ENCODE peak calls at places on chromosomes 2 and 18, in eight cellular contexts. I, T, Z, C, U, W, B and G are unnamed samples.

GRCh38 chr2:182482511-182482910 is 55.7 kb upstream of the PDE1A start:
- DNase-seq in U (no peak), T (no peak), B (no peak), I (no peak), Z (no peak), C (no peak), W (no peak), G (no peak)

GRCh38 chr2:110149330-110150220 is 34.0 kb upstream of the MALL start:
- DNase-seq in W (no peak), I (no peak), U (peak), T (peak), B (no peak), Z (no peak), C (no peak), G (no peak)

GRCh38 chr2:62501794-62502500 is 4.0 kb downstream of the TMEM17 start:
- DNase-seq in C (no peak), Z (no peak), B (no peak), I (no peak), U (no peak), W (no peak), T (no peak), G (no peak)

GRCh38 chr2:220855296-220855695 is 716.8 kb downstream of the EPHA4 start:
- DNase-seq in W (no peak), C (no peak), Z (no peak), U (no peak), B (no peak), T (no peak), I (no peak), G (no peak)

GRCh38 chr2:9069496-9069991 is 66.1 kb upstream of the MBOAT2 start:
- DNase-seq in Z (no peak), W (no peak), B (no peak), C (no peak), T (no peak), U (no peak), I (no peak), G (no peak)

GRCh38 chr2:190188289-190188688 is 125.8 kb upstream of the MSTN start:
- DNase-seq in W (no peak), B (no peak), C (no peak), Z (no peak), I (no peak), T (no peak), U (no peak), G (no peak)

GRCh38 chr2:52416340-52416739 is 1351.3 kb upstream of the CHAC2 start:
- DNase-seq in W (no peak), Z (no peak), I (no peak), C (no peak), U (no peak), B (no peak), T (peak), G (no peak)

GRCh38 chr18:8139127-8139591 is 470.1 kb upstream of the RAB12 start:
- DNase-seq in U (no peak), T (no peak), I (peak), B (no peak), C (no peak), Z (no peak), W (no peak), G (no peak)

GRCh38 chr2:16860627-16861026 is 195.0 kb upstream of the CYRIA start:
- DNase-seq in W (no peak), T (no peak), B (no peak), U (no peak), I (no peak), Z (no peak), C (no peak), G (no peak)

GRCh38 chr2:72887032-72887835 is at the start of gene SPR:
- DNase-seq in T (peak), B (peak), C (peak), U (peak), Z (peak), I (peak), W (peak), G (peak)

GRCh38 chr2:187302619-187303018 is 145.4 kb downstream of the CALCRL start:
- DNase-seq in U (no peak), W (no peak), I (no peak), C (no peak), Z (peak), T (no peak), B (no peak), G (no peak)

GRCh38 chr2:64644240-64645013 is 9.3 kb downstream of the SERTAD2 start:
- DNase-seq in W (peak), I (peak), Z (peak), U (peak), B (peak), T (peak), C (peak), G (peak)

GRCh38 chr2:64645014-64645418 is 8.7 kb downstream of the SERTAD2 start:
- DNase-seq in I (peak), U (peak), Z (peak), B (peak), C (peak), W (peak), T (no peak), G (no peak)

GRCh38 chr2:64646007-64646880 is 7.5 kb downstream of the SERTAD2 start:
- DNase-seq in W (peak), U (peak), B (peak), C (peak), Z (peak), I (peak), T (peak), G (peak)

GRCh38 chr2:64641585-64641984 is 12.1 kb downstream of the SERTAD2 start:
- DNase-seq in W (no peak), T (no peak), B (no peak), Z (no peak), U (no peak), C (no peak), I (no peak), G (peak)

GRCh38 chr2:64643838-64644219 is 9.9 kb downstream of the SERTAD2 start:
- DNase-seq in W (no peak), T (no peak), I (no peak), Z (no peak), U (no peak), B (no peak), C (no peak), G (peak)
- H3K4me3 ChIP-seq in W (peak), T (peak), I (peak), Z (no peak), U (peak), B (no peak), C (peak), G (no peak)

GRCh38 chr2:126642031-126642430 is 13.9 kb upstream of the GYPC start:
- DNase-seq in C (no peak), B (no peak), T (no peak), Z (no peak), W (no peak), I (no peak), U (no peak), G (peak)

GRCh38 chr2:126637393-126637792 is 18.6 kb upstream of the GYPC start:
- DNase-seq in T (no peak), I (no peak), B (no peak), U (no peak), C (no peak), W (no peak), Z (no peak), G (no peak)

GRCh38 chr2:126635281-126635680 is 20.7 kb upstream of the GYPC start:
- DNase-seq in B (no peak), T (no peak), U (no peak), Z (no peak), W (no peak), C (no peak), I (no peak), G (no peak)

GRCh38 chr2:126639276-126639675 is 16.7 kb upstream of the GYPC start:
- DNase-seq in W (no peak), Z (no peak), U (no peak), T (no peak), I (no peak), C (no peak), B (no peak), G (no peak)

GRCh38 chr2:126638781-126639180 is 17.2 kb upstream of the GYPC start:
- DNase-seq in U (no peak), T (no peak), C (no peak), B (no peak), W (no peak), Z (no peak), I (no peak), G (no peak)
- TF ChIP-seq CTCF in U (no peak), T (no peak), C (no peak), B (no peak), W (no peak), Z (no peak), I (no peak), G (no peak)

DNA sequence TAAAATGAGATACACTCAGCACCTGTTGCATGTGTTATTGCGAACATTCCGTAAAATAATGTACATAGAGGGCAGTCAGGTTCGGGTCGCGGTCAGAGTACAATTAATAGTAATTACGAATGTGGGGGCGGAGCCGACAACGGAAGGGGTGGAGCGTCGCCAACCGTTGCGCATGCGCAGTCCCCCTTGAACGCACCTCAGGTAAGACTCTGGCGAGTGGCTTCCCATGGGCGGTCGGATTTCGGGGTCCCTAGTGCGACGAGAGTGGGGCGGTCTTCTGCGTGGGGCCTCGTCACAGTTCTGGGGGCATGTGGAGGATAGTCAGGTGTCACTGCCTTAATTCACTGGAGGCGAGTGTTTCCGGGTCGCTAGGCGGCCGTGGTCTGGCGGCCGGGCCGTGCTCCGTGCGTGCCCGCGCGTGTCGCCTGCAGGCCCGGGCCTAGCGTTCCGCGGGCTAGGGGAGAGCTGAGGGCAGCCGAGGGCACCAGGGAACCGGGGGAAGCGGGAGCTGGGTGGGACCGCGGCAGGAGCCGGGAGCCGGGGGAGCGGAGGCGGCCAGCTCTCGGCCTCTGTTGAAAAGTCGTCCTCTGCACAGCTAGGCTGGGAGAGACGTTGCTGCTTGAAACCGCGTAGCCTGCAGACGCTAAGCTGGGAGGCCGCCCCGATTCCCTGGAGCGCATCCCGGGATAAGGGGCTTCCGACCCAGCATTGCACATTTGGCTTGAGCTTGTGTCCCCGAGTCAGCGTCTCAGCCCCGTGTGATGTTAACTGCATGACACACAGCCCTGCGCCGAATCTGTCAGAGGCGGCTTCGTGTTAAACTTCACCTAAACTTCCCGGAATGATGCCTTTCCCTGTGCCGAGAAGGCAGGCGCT is at the start of gene CEBPZOS:
- DNase-seq in U (peak), T (peak), I (peak), C (peak), B (peak), Z (peak), W (peak), G (peak)
- TF ChIP-seq POLR2A in U (peak), T (peak), I (peak), C (peak), B (peak), Z (peak), W (peak), G (no peak)

DNA sequence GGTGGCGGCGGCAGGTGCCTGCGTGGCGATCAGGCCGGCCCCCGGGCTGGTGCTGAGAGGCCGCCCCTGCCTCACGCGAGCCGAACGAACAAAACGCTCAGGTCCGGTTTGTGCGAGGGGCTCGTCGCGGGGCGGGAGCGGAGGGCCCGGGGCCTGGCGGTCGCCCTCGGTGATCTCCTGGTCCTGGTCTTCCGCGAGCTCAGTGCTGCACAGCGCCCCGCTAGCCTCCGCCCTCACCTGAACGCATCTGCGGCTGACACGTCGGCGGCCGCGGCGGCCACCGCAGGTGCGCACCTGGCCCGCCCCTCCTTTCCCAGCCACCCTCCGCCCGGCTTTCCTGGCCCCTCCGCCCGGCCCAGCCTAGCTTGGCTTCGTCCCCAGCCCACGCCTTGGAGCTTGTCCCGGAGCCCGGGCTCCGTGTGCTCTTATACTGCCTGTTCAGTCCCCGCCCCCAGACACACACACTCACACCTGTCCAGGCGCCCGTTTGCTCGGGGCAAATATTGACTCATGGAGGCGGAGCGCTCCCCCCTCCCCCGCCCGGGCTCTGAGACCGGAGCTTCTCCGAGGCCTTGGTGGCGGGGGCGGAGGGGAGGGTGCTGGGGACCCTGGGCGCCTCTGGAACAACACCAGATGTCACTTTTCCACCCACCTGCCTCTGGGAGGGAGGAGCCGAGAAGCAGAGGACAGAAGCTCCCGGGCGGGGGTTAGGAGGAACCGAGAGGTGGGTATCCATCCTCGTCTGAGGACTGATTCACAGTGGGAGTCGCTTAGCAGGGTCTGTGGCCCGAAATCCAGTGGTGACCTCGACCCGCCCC is 8.6 kb upstream of the CRYBA2 start:
- DNase-seq in B (no peak), U (no peak), C (peak), T (peak), Z (peak), W (peak), I (no peak), G (no peak)
- H3K4me3 ChIP-seq in B (no peak), U (peak), C (peak), T (peak), Z (peak), W (peak), I (no peak), G (no peak)